ENCODE peak calls at places on chromosome 12, in six cellular contexts. H is osteocyte, U is ovary, L is endothelial cell, M is WERI-Rb-1, N is fibroblast of the aortic adventitia. P is an unnamed sample.
A peak's percentile ranks its signal among the peaks of the same experiment; 100 is the strongest.

GRCh38 chr12:103909811-103910210 is 20.4 kb upstream of the HSP90B1 start:
- DNase-seq in L (no peak), M (no peak), N (no peak), U (no peak), H (no peak), P (no peak)

GRCh38 chr12:57590892-57591566 is at the start of gene PIP4K2C:
- DNase-seq in L (peak; percentile 58), M (peak; percentile 82), H (peak; percentile 89), U (peak; percentile 87), N (peak; percentile 34), P (peak; percentile 72)

GRCh38 chr12:121467638-121468403 is 67.9 kb downstream of the RNF34 start:
- DNase-seq in U (peak; percentile 69), L (peak; percentile 59), H (no peak), N (no peak), M (no peak), P (peak; percentile 72)

GRCh38 chr12:75452675-75453330 is 27.8 kb upstream of the GLIPR1 start:
- DNase-seq in L (no peak), M (no peak), H (no peak), N (peak; percentile 52), U (no peak), P (no peak)

GRCh38 chr12:126681676-126682075 is 1585.3 kb upstream of the TMEM132C start:
- DNase-seq in M (no peak), H (no peak), N (peak; percentile 49), U (no peak), L (no peak), P (no peak)

GRCh38 chr12:105803292-105803691 is 335.5 kb downstream of the NUAK1 start:
- DNase-seq in N (no peak), H (no peak), M (no peak), U (no peak), L (no peak), P (no peak)

GRCh38 chr12:69553626-69554248 is 31.5 kb upstream of the CCT2 start:
- DNase-seq in U (no peak), H (no peak), M (no peak), L (no peak), N (peak; percentile 54), P (no peak)

GRCh38 chr12:84814664-84815245 is 97.8 kb downstream of the SLC6A15 start:
- DNase-seq in M (no peak), H (no peak), U (no peak), L (no peak), N (peak; percentile 48), P (no peak)

GRCh38 chr12:76084277-76085158 is at the start of gene NAP1L1:
- DNase-seq in N (peak; percentile 98), U (peak; percentile 98), M (peak; percentile 98), L (peak; percentile 92), H (peak; percentile 98), P (peak; percentile 97)

GRCh38 chr12:124586756-124587155 is 19.3 kb upstream of the NCOR2 start:
- DNase-seq in H (no peak), L (no peak), U (no peak), N (no peak), M (no peak), P (no peak)

GRCh38 chr12:6960291-6961277 is 9.4 kb downstream of the PTPN6 start:
- DNase-seq in U (peak; percentile 45), N (peak; percentile 31), M (no peak), L (no peak), H (no peak), P (no peak)

GRCh38 chr12:132401982-132402381 is 72.6 kb upstream of the GALNT9 start:
- DNase-seq in N (no peak), U (no peak), H (no peak), L (no peak), M (no peak), P (no peak)

GRCh38 chr12:75103822-75104221 is 105.8 kb downstream of the KCNC2 start:
- DNase-seq in N (no peak), M (peak; percentile 11), L (no peak), U (no peak), H (no peak), P (no peak)

GRCh38 chr12:121524196-121524930 is 56.5 kb downstream of the KDM2B start:
- DNase-seq in U (no peak), N (no peak), M (no peak), H (no peak), L (no peak), P (peak; percentile 53)

GRCh38 chr12:54984602-54985376 is at the start of gene TESPA1:
- DNase-seq in H (no peak), U (peak; percentile 68), M (no peak), L (no peak), N (no peak), P (no peak)

GRCh38 chr12:26090853-26091510 is 33.9 kb downstream of the BHLHE41 start:
- DNase-seq in H (no peak), N (peak; percentile 30), U (no peak), L (no peak), M (no peak), P (no peak)

GRCh38 chr12:56221233-56221756 is 427 bp downstream of the RNF41 start:
- DNase-seq in L (peak; percentile 33), M (no peak), U (peak; percentile 84), N (peak; percentile 94), H (no peak), P (peak; percentile 49)

GRCh38 chr12:49635036-49635435 is 11.7 kb downstream of the PRPF40B start:
- DNase-seq in M (no peak), N (no peak), H (no peak), U (no peak), L (no peak), P (no peak)

GRCh38 chr12:49636979-49637378 is 13.6 kb downstream of the PRPF40B start:
- DNase-seq in N (peak; percentile 77), M (peak; percentile 76), H (peak; percentile 86), U (peak; percentile 57), L (peak; percentile 68), P (peak; percentile 59)

GRCh38 chr12:49636574-49636973 is 13.2 kb downstream of the PRPF40B start:
- DNase-seq in N (no peak), L (no peak), H (no peak), M (no peak), U (peak; percentile 73), P (no peak)

GRCh38 chr12:49635656-49636055 is 12.3 kb downstream of the PRPF40B start:
- DNase-seq in H (no peak), L (no peak), N (no peak), M (no peak), U (no peak), P (no peak)

DNA sequence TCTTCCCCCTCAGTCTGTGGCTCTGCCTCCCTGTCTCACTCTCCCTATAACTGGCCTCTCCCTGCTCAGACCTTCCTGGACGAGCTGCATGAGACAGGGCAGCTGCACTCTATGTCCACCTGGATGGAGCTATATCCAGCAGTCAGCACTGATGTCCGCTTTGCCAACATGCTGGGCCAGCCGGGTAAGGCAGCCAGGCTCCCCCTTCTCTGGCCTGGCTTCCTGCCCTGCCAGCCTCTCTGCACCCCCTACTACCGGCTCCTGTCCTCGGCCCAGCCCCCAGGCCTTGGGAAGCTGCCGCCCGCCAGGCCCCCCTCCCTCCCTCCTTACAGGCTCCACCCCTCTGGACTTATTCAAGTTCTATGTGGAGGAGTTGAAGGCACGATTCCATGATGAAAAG is 14.0 kb downstream of the PRPF40B start:
- DNase-seq in L (peak; percentile 57), N (no peak), U (peak; percentile 59), M (peak; percentile 53), H (no peak), P (no peak)
- TF ChIP-seq CTCF in L (no peak), N (no peak), U (no peak), M (no peak), H (no peak), P (no peak)

GRCh38 chr12:66149702-66150398 is 19.3 kb upstream of the LLPH start:
- DNase-seq in H (no peak), N (no peak), U (no peak), M (no peak), L (no peak), P (no peak)
- TF ChIP-seq CTCF in H (no peak), N (peak; percentile 23), U (no peak), M (no peak), L (peak; percentile 69), P (peak; percentile 41)

DNA sequence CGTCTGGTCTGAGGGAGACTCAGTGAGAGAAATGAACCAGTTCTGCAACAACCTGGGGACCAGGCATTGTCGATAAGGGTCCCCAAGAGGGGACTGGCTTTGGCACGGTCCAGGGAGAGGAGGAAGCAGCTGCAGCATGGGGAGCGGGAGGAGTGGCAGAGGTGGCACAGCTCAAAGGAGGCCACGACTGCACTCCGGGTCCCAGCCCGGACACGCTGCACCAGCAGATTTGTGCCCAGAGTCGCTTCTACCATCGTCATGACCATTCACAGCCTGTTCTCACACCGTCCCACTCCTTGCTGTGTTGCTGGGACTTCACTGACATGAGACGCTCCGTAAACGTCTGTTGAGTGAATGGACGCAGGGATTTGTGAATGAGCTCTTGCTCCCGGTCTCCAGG is 136.9 kb downstream of the PIWIL1 start:
- DNase-seq in M (no peak), H (no peak), L (no peak), N (no peak), U (no peak), P (no peak)
- TF ChIP-seq CTCF in M (no peak), H (no peak), L (no peak), N (no peak), U (no peak), P (no peak)

GRCh38 chr12:14367097-14367661 is 1.7 kb downstream of the ATF7IP start:
- DNase-seq in N (peak; percentile 58), H (no peak), L (no peak), M (no peak), U (no peak), P (no peak)

GRCh38 chr12:14366211-14366762 is 805 bp downstream of the ATF7IP start:
- DNase-seq in U (no peak), N (no peak), H (no peak), M (no peak), L (no peak), P (no peak)

GRCh38 chr12:14362347-14362746 is 3.1 kb upstream of the ATF7IP start:
- DNase-seq in U (no peak), L (no peak), H (no peak), N (no peak), M (no peak), P (no peak)

GRCh38 chr12:14364583-14365271 is 755 bp upstream of the ATF7IP start:
- DNase-seq in H (no peak), N (no peak), M (no peak), L (no peak), U (no peak), P (no peak)

DNA sequence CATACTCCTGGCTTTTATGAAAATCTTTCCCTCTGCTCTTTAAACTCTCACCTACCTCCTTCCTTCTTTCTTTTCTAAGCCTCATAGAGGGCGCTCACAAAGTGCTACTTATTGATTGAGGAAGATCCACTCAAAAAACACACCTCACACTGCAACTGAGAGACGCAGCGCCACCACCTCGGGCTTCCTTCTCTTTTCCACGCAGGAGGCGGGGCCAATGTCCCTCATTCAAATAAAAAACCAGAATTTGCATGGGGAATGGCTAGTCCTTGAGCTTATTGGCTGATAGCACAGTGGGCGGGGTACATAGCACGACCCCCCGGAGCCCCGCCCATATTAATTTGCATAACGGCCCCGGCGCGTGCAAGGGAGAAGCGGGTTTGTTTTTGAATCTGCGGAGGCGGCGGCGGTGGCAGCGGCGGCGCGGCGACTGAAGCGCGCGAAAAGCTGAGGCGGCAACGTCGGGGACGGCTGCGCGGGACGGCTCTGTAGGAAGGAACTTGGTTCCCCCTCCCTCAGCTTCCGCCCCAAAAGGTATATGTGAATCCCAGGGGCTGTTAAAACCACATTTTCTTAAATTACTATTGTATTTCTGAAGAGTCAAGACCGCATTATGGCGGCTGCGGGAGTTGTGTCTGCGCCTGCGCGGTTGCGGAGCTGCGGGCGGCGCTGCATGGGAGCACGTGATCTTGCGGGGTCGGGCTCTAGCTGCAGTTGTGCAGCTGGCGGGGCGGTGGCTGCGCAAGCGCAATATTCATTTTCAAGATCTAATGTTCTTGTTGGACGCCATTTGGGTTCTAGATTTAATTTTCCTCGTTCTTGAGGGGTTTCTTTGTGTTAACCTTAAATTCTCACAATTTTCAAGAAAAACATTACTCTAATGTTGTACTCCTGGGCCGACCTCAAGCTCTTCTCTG is at the start of gene ATF7IP:
- DNase-seq in U (peak; percentile 96), H (peak; percentile 98), M (peak; percentile 93), L (peak; percentile 93), N (peak; percentile 97), P (peak; percentile 97)
- TF ChIP-seq CTCF in U (peak; percentile 7), H (peak; percentile 53), M (no peak), L (no peak), N (peak; percentile 30), P (no peak)

P was measured in glutamatergic neuron.